ENCODE peak calls at places on chromosomes 5 and 9, in nine cellular contexts. One of them, this sample, is unnamed.

GRCh38 chr5:67588389-67588788 is 391.8 kb upstream of the CD180 start:
- DNase-seq in ovary: no peak
- DNase-seq in esophagus squamous epithelium: no peak
- DNase-seq in heart left ventricle: no peak
- DNase-seq in esophagus muscularis mucosa: no peak
- DNase-seq in A549: no peak
- DNase-seq in adrenal gland: no peak
- DNase-seq in sigmoid colon: no peak
- DNase-seq in right lobe of liver: no peak
- DNase-seq in this sample: no peak

GRCh38 chr9:104868303-104868686 is 59.7 kb downstream of the ABCA1 start:
- DNase-seq in ovary: no peak
- DNase-seq in esophagus squamous epithelium: no peak
- DNase-seq in heart left ventricle: no peak
- DNase-seq in esophagus muscularis mucosa: no peak
- DNase-seq in A549: no peak
- DNase-seq in adrenal gland: no peak
- DNase-seq in sigmoid colon: no peak
- DNase-seq in right lobe of liver: peak
- DNase-seq in this sample: no peak

GRCh38 chr5:132446621-132447020 is 44.0 kb downstream of the IRF1 start:
- DNase-seq in ovary: peak
- DNase-seq in esophagus squamous epithelium: no peak
- DNase-seq in heart left ventricle: no peak
- DNase-seq in esophagus muscularis mucosa: no peak
- DNase-seq in A549: no peak
- DNase-seq in adrenal gland: peak
- DNase-seq in sigmoid colon: peak
- DNase-seq in right lobe of liver: peak
- DNase-seq in this sample: no peak

GRCh38 chr9:86500667-86501435 is 146.6 kb upstream of the TUT7 start:
- DNase-seq in ovary: no peak
- DNase-seq in esophagus squamous epithelium: no peak
- DNase-seq in heart left ventricle: no peak
- DNase-seq in esophagus muscularis mucosa: no peak
- DNase-seq in A549: no peak
- DNase-seq in adrenal gland: no peak
- DNase-seq in sigmoid colon: no peak
- DNase-seq in right lobe of liver: no peak
- DNase-seq in this sample: no peak

GRCh38 chr5:137282216-137282615 is 216.9 kb downstream of the SPOCK1 start:
- DNase-seq in ovary: no peak
- DNase-seq in esophagus squamous epithelium: no peak
- DNase-seq in heart left ventricle: no peak
- DNase-seq in esophagus muscularis mucosa: peak
- DNase-seq in A549: peak
- DNase-seq in adrenal gland: no peak
- DNase-seq in sigmoid colon: no peak
- DNase-seq in right lobe of liver: no peak
- DNase-seq in this sample: no peak

GRCh38 chr5:5416733-5417132 is 5.7 kb upstream of the ICE1 start:
- DNase-seq in ovary: no peak
- DNase-seq in esophagus squamous epithelium: no peak
- DNase-seq in heart left ventricle: no peak
- DNase-seq in esophagus muscularis mucosa: peak
- DNase-seq in A549: no peak
- DNase-seq in adrenal gland: no peak
- DNase-seq in sigmoid colon: no peak
- DNase-seq in right lobe of liver: no peak
- DNase-seq in this sample: no peak

GRCh38 chr5:10672285-10673044 is 88.6 kb downstream of the DAP start:
- DNase-seq in ovary: no peak
- DNase-seq in esophagus squamous epithelium: no peak
- DNase-seq in heart left ventricle: no peak
- DNase-seq in esophagus muscularis mucosa: no peak
- DNase-seq in A549: no peak
- DNase-seq in adrenal gland: no peak
- DNase-seq in sigmoid colon: no peak
- DNase-seq in right lobe of liver: no peak
- DNase-seq in this sample: no peak

GRCh38 chr5:170302729-170303501 is 5.3 kb upstream of the LCP2 start:
- DNase-seq in ovary: peak
- DNase-seq in esophagus squamous epithelium: no peak
- DNase-seq in heart left ventricle: peak
- DNase-seq in esophagus muscularis mucosa: no peak
- DNase-seq in A549: no peak
- DNase-seq in adrenal gland: peak
- DNase-seq in sigmoid colon: peak
- DNase-seq in right lobe of liver: peak
- DNase-seq in this sample: peak

GRCh38 chr5:64384761-64385160 is 121.1 kb upstream of the RGS7BP start:
- DNase-seq in ovary: no peak
- DNase-seq in esophagus squamous epithelium: no peak
- DNase-seq in heart left ventricle: no peak
- DNase-seq in esophagus muscularis mucosa: no peak
- DNase-seq in A549: no peak
- DNase-seq in adrenal gland: no peak
- DNase-seq in sigmoid colon: no peak
- DNase-seq in right lobe of liver: no peak
- DNase-seq in this sample: peak

GRCh38 chr5:176773408-176774035 is 36.8 kb upstream of the UNC5A start:
- DNase-seq in ovary: no peak
- DNase-seq in esophagus squamous epithelium: no peak
- DNase-seq in heart left ventricle: no peak
- DNase-seq in esophagus muscularis mucosa: peak
- DNase-seq in A549: no peak
- DNase-seq in adrenal gland: no peak
- DNase-seq in sigmoid colon: peak
- DNase-seq in right lobe of liver: peak
- DNase-seq in this sample: no peak

GRCh38 chr9:17578911-17579793 is at the start of gene SH3GL2:
- DNase-seq in ovary: peak
- DNase-seq in esophagus squamous epithelium: no peak
- DNase-seq in heart left ventricle: peak
- DNase-seq in esophagus muscularis mucosa: peak
- DNase-seq in A549: peak
- DNase-seq in adrenal gland: no peak
- DNase-seq in sigmoid colon: no peak
- DNase-seq in right lobe of liver: no peak
- DNase-seq in this sample: peak

GRCh38 chr5:170337055-170337454 is 39.5 kb upstream of the LCP2 start:
- DNase-seq in ovary: no peak
- DNase-seq in esophagus squamous epithelium: no peak
- DNase-seq in heart left ventricle: no peak
- DNase-seq in esophagus muscularis mucosa: no peak
- DNase-seq in A549: no peak
- DNase-seq in adrenal gland: no peak
- DNase-seq in sigmoid colon: no peak
- DNase-seq in right lobe of liver: no peak
- DNase-seq in this sample: no peak

GRCh38 chr5:168939887-168940534 is 360.8 kb upstream of the PANK3 start:
- DNase-seq in ovary: no peak
- DNase-seq in esophagus squamous epithelium: no peak
- DNase-seq in heart left ventricle: no peak
- DNase-seq in esophagus muscularis mucosa: no peak
- DNase-seq in A549: no peak
- DNase-seq in adrenal gland: no peak
- DNase-seq in sigmoid colon: no peak
- DNase-seq in right lobe of liver: no peak
- DNase-seq in this sample: no peak

GRCh38 chr9:71119746-71120145 is 1.7 kb downstream of the TRPM3 start:
- DNase-seq in ovary: no peak
- DNase-seq in esophagus squamous epithelium: no peak
- DNase-seq in heart left ventricle: no peak
- DNase-seq in esophagus muscularis mucosa: no peak
- DNase-seq in A549: no peak
- DNase-seq in adrenal gland: no peak
- DNase-seq in sigmoid colon: no peak
- DNase-seq in right lobe of liver: no peak
- DNase-seq in this sample: no peak

GRCh38 chr9:133673260-133673658 is 37.1 kb downstream of the DBH start:
- DNase-seq in ovary: no peak
- DNase-seq in esophagus squamous epithelium: no peak
- DNase-seq in heart left ventricle: peak
- DNase-seq in esophagus muscularis mucosa: no peak
- DNase-seq in A549: no peak
- DNase-seq in adrenal gland: no peak
- DNase-seq in sigmoid colon: no peak
- DNase-seq in right lobe of liver: no peak
- DNase-seq in this sample: no peak

GRCh38 chr5:73125289-73125688 is 4.9 kb downstream of the TMEM171 start:
- DNase-seq in ovary: no peak
- DNase-seq in esophagus squamous epithelium: no peak
- DNase-seq in heart left ventricle: no peak
- DNase-seq in esophagus muscularis mucosa: peak
- DNase-seq in A549: no peak
- DNase-seq in adrenal gland: no peak
- DNase-seq in sigmoid colon: no peak
- DNase-seq in right lobe of liver: no peak
- DNase-seq in this sample: no peak

GRCh38 chr9:70046274-70047070 is 2.8 kb downstream of the MAMDC2 start:
- DNase-seq in ovary: no peak
- DNase-seq in esophagus squamous epithelium: no peak
- DNase-seq in heart left ventricle: no peak
- DNase-seq in esophagus muscularis mucosa: peak
- DNase-seq in A549: no peak
- DNase-seq in adrenal gland: no peak
- DNase-seq in sigmoid colon: peak
- DNase-seq in right lobe of liver: no peak
- DNase-seq in this sample: no peak

GRCh38 chr5:159341914-159342313 is 11.6 kb upstream of the IL12B start:
- DNase-seq in ovary: no peak
- DNase-seq in esophagus squamous epithelium: no peak
- DNase-seq in heart left ventricle: no peak
- DNase-seq in esophagus muscularis mucosa: no peak
- DNase-seq in A549: peak
- DNase-seq in adrenal gland: peak
- DNase-seq in sigmoid colon: no peak
- DNase-seq in right lobe of liver: peak
- DNase-seq in this sample: peak

DNA sequence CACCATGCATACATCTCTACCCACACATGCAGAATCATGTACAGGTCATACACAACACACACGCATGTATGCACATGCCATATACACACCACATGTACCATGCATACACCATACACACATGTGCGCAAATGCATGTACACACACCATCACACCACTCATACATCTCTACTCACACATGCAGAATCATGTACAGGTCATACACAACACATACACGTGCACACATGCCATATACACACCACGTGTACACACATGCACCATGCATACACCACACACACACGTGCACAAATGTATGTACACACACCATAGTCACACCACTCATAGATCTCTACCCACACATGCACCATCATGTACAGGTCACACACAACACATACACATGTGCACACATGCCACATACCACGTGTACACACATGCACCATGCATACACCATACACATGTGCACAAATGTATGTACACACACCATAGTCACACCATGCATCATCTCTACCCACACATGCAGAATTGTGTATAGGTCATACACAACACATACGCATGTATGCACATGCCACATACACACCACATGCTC is 14.0 kb downstream of the GRIN1 start:
- DNase-seq in ovary: no peak
- DNase-seq in esophagus squamous epithelium: no peak
- DNase-seq in heart left ventricle: no peak
- DNase-seq in esophagus muscularis mucosa: no peak
- DNase-seq in A549: no peak
- DNase-seq in adrenal gland: no peak
- DNase-seq in sigmoid colon: no peak
- DNase-seq in right lobe of liver: no peak
- DNase-seq in this sample: no peak
- TF ChIP-seq POLR2A in ovary: no peak
- TF ChIP-seq POLR2A in esophagus squamous epithelium: no peak
- TF ChIP-seq POLR2A in heart left ventricle: no peak
- TF ChIP-seq POLR2A in esophagus muscularis mucosa: no peak
- TF ChIP-seq POLR2A in A549: no peak
- TF ChIP-seq POLR2A in adrenal gland: no peak
- TF ChIP-seq POLR2A in sigmoid colon: no peak
- TF ChIP-seq POLR2A in right lobe of liver: no peak
- TF ChIP-seq POLR2A in this sample: no peak

GRCh38 chr9:82552784-82553183 is 510.2 kb downstream of the RASEF start:
- DNase-seq in ovary: no peak
- DNase-seq in esophagus squamous epithelium: no peak
- DNase-seq in heart left ventricle: no peak
- DNase-seq in esophagus muscularis mucosa: no peak
- DNase-seq in A549: no peak
- DNase-seq in adrenal gland: no peak
- DNase-seq in sigmoid colon: no peak
- DNase-seq in right lobe of liver: no peak
- DNase-seq in this sample: no peak
- TF ChIP-seq POLR2A in ovary: no peak
- TF ChIP-seq POLR2A in esophagus squamous epithelium: no peak
- TF ChIP-seq POLR2A in heart left ventricle: no peak
- TF ChIP-seq POLR2A in esophagus muscularis mucosa: no peak
- TF ChIP-seq POLR2A in A549: no peak
- TF ChIP-seq POLR2A in adrenal gland: no peak
- TF ChIP-seq POLR2A in sigmoid colon: no peak
- TF ChIP-seq POLR2A in right lobe of liver: no peak
- TF ChIP-seq POLR2A in this sample: no peak

DNA sequence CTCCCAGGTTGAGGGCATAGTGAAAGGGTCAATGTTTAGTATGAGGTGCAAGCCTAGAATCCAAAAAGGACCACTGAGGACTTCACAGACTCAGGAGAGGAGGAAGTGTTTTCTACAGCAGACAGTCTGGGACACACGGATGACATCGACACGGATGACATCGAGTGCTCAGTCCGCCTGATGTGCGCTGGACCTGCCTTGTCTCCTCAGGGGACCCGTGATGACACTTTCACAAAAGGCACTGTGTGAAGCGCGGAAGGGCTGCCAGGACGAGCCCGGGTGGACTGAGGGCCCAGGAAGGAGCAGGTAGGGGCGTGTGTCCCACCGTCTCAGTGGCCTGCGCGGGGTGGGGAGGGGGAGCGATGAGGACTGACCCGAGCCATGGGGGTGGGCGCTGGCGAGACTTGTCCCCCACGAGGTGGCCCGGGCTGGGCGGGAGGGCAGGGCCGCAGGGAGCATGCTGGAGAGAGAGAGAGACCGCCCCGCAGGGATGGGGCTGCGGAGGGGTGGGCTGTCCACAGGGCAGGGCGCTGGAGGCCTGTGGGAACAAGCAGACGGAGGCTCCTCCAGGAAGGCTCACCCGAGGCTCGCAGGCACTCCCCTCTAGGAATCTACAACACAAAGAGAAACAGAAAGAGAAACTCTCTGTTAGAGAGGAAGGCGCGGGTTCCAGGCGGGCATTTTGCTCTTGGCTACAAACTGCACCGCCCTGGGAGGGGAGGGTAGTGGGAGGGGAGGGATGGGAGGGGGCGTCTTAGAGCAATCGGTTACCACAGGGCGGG is 54.9 kb downstream of the USP20 start:
- DNase-seq in ovary: no peak
- DNase-seq in esophagus squamous epithelium: no peak
- DNase-seq in heart left ventricle: peak
- DNase-seq in esophagus muscularis mucosa: no peak
- DNase-seq in A549: no peak
- DNase-seq in adrenal gland: no peak
- DNase-seq in sigmoid colon: no peak
- DNase-seq in right lobe of liver: no peak
- DNase-seq in this sample: peak
- TF ChIP-seq POLR2A in ovary: no peak
- TF ChIP-seq POLR2A in esophagus squamous epithelium: no peak
- TF ChIP-seq POLR2A in heart left ventricle: no peak
- TF ChIP-seq POLR2A in esophagus muscularis mucosa: no peak
- TF ChIP-seq POLR2A in A549: no peak
- TF ChIP-seq POLR2A in adrenal gland: no peak
- TF ChIP-seq POLR2A in sigmoid colon: no peak
- TF ChIP-seq POLR2A in right lobe of liver: no peak
- TF ChIP-seq POLR2A in this sample: no peak

GRCh38 chr5:134411546-134412266 is at the start of gene CDKN2AIPNL:
- DNase-seq in ovary: peak
- DNase-seq in esophagus squamous epithelium: peak
- DNase-seq in heart left ventricle: peak
- DNase-seq in esophagus muscularis mucosa: peak
- DNase-seq in A549: peak
- DNase-seq in adrenal gland: peak
- DNase-seq in sigmoid colon: peak
- DNase-seq in right lobe of liver: peak
- DNase-seq in this sample: peak
- TF ChIP-seq POLR2A in ovary: peak
- TF ChIP-seq POLR2A in esophagus squamous epithelium: peak
- TF ChIP-seq POLR2A in heart left ventricle: no peak
- TF ChIP-seq POLR2A in esophagus muscularis mucosa: peak
- TF ChIP-seq POLR2A in A549: peak
- TF ChIP-seq POLR2A in adrenal gland: peak
- TF ChIP-seq POLR2A in sigmoid colon: peak
- TF ChIP-seq POLR2A in right lobe of liver: peak
- TF ChIP-seq POLR2A in this sample: peak

This sample was measured in erythroblast.